ENCODE peak calls at places on chromosomes 11 and 22, in seven cellular contexts. F is aorta, Z is IMR-90, J is adrenal gland, V is mucosa of descending colon, D is Peyer's patch, W is A673. X is an unnamed sample. For H3K36me3, the result is how much of the 10 kb centered on the place peaks cover.

GRCh38 chr22:47022475-47022874 is 260.0 kb downstream of the TBC1D22A start:
- DNase-seq in F (no peak), Z (no peak), J (no peak), V (no peak), D (no peak), W (no peak), X (no peak)

GRCh38 chr22:22080270-22080669 is 97.7 kb upstream of the TOP3B start:
- DNase-seq in F (no peak), Z (no peak), J (no peak), V (no peak), D (no peak), W (no peak), X (peak)

GRCh38 chr11:808427-809286 is 1.1 kb upstream of the RPLP2 start:
- DNase-seq in F (no peak), Z (no peak), J (no peak), V (no peak), D (no peak), W (no peak), X (peak)

GRCh38 chr11:14537134-14537599 is 17.0 kb upstream of the PSMA1 start:
- DNase-seq in F (no peak), Z (peak), J (peak), V (no peak), D (no peak), W (peak), X (no peak)

GRCh38 chr11:2789331-2789730 is 89.5 kb upstream of the KCNQ1OT1 start:
- DNase-seq in F (peak), Z (no peak), J (peak), V (peak), D (no peak), W (no peak), X (peak)

GRCh38 chr22:42294034-42294985 is 23.9 kb upstream of the TCF20 start:
- DNase-seq in F (peak), Z (peak), J (peak), V (peak), D (peak), W (peak), X (no peak)

GRCh38 chr22:42763965-42764480 is 43.4 kb upstream of the A4GALT start:
- DNase-seq in F (peak), Z (no peak), J (no peak), V (no peak), D (no peak), W (no peak), X (no peak)

GRCh38 chr11:60915250-60915914 is 1.4 kb downstream of the TMEM109 start:
- DNase-seq in F (peak), Z (peak), J (peak), V (peak), D (peak), W (peak), X (peak)

GRCh38 chr11:103091024-103091423 is 936 bp downstream of the DCUN1D5 start:
- DNase-seq in F (no peak), Z (peak), J (no peak), V (no peak), D (no peak), W (peak), X (no peak)

GRCh38 chr11:62143727-62144126 is 19.9 kb downstream of the INCENP start:
- DNase-seq in F (peak), Z (no peak), J (peak), V (no peak), D (no peak), W (no peak), X (peak)

GRCh38 chr11:62141111-62142042 is 17.6 kb downstream of the INCENP start:
- DNase-seq in F (peak), Z (no peak), J (peak), V (no peak), D (no peak), W (no peak), X (peak)

GRCh38 chr11:62140302-62141110 is 16.7 kb downstream of the INCENP start:
- DNase-seq in F (peak), Z (no peak), J (peak), V (no peak), D (no peak), W (no peak), X (peak)

GRCh38 chr11:62142921-62143320 is 19.1 kb downstream of the INCENP start:
- DNase-seq in F (peak), Z (no peak), J (peak), V (no peak), D (no peak), W (no peak), X (no peak)

GRCh38 chr11:62142043-62142375 is 18.2 kb downstream of the INCENP start:
- DNase-seq in F (peak), Z (no peak), J (peak), V (no peak), D (no peak), W (no peak), X (peak)
- H3K36me3 ChIP-seq in F (under half), Z (under half), J (under half), V (under half), D (half or more), W (half or more), X (under half)

DNA sequence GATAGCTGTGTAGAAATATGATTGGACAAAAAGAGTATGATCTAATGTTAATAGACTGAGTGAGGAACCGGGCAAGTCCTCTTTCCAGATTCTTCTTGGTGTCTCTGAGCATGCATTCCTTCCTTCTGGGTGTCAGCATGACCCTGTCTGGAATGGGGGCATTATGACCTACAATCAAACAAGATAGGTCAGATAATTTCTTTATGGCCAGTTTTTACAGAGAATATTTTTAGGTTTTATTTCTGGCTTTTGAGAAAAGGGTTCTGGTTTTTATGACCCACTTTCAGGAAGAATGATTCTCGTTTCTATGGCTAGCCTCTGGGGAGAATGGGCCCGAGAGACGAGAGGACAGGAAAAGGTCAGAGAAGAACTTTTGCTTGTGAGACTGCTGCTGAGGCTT is 383.7 kb downstream of the AASDHPPT start:
- DNase-seq in F (no peak), Z (no peak), J (no peak), V (no peak), D (no peak), W (no peak), X (no peak)
- H3K4me3 ChIP-seq in F (no peak), Z (no peak), J (no peak), V (no peak), D (no peak), W (no peak), X (no peak)

DNA sequence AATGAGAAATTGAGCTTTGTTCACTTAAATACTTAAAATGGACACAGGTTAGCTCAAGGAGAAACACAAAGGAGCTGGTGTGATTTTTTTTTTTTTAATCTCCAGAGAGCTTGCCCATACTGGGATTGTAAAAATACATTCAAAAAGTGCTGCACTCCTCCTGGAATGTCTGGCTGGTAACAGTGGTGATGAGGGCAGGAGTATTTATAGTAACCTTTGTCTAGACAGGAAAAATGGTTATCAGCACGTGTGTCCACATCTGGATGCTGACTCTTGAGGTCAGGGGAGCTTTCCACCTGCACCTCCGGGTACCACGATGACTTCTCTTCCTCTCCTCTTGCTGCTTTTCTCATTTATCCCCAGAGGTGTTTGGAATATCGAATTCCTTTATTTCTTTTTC is 30.1 kb downstream of the EXT2 start:
- DNase-seq in F (no peak), Z (no peak), J (no peak), V (no peak), D (no peak), W (no peak), X (no peak)
- H3K36me3 ChIP-seq in F (under half), Z (under half), J (half or more), V (under half), D (half or more), W (half or more), X (under half)

GRCh38 chr11:12009617-12010321 is 1.3 kb upstream of the DKK3 start:
- DNase-seq in F (no peak), Z (no peak), J (no peak), V (no peak), D (no peak), W (no peak), X (no peak)

GRCh38 chr11:12007769-12008737 is at the start of gene DKK3:
- DNase-seq in F (peak), Z (peak), J (no peak), V (no peak), D (no peak), W (no peak), X (no peak)

GRCh38 chr11:12006552-12007229 is 1.7 kb downstream of the DKK3 start:
- DNase-seq in F (no peak), Z (no peak), J (no peak), V (no peak), D (no peak), W (no peak), X (no peak)

GRCh38 chr11:12007230-12007593 is 1.2 kb downstream of the DKK3 start:
- DNase-seq in F (no peak), Z (no peak), J (no peak), V (no peak), D (no peak), W (no peak), X (no peak)

DNA sequence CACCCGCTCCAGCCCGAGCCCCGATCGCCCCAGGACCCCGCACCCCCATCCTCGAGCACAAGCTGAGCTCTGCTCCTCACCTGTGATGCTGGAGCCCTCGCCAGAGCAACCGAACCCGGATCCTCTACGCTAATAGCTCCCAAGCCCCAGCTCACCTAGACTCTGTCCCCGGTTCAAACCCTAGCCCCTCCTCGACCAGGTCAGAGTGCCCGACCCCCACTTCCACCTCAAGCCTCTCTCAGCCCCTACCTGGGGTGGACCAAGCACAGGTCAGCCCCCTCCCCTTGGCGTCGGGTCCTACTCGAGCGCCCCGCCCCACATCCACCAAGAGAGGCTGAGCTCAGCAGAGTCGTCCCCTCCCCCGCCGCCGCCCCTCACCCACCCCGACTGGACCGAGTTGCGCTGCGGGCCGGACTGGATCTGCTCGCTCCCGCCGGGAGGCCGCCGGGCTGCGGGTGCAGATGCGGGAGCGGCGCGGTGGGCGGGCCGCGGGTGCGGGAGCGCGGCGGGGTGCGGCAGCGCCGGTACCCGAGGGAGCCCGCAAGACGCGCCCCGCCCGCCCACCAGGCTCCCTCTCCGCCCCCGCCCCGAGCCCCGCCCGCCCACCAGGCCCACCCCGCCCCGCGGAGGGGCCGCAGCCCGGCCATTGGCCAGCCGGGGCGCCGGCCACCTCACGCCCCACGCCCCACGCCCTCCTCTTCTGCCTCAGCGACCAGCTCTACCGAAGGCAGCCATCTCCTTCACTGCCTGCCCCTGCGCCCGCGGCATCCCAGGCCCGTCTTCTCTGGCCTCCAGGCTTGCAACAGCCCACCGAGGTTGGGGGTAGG is 577 bp upstream of the DKK3 start:
- DNase-seq in F (peak), Z (peak), J (peak), V (peak), D (no peak), W (no peak), X (no peak)
- H3K4me3 ChIP-seq in F (peak), Z (peak), J (peak), V (no peak), D (peak), W (peak), X (peak)

GRCh38 chr22:39520874-39521857 is 804 bp downstream of the ATF4 start:
- DNase-seq in F (peak), Z (peak), J (peak), V (peak), D (peak), W (peak), X (peak)
- H3K36me3 ChIP-seq in F (under half), Z (under half), J (under half), V (under half), D (under half), W (half or more), X (half or more)

GRCh38 chr11:66317766-66318575 is 1.1 kb upstream of the CD248 start:
- DNase-seq in F (no peak), Z (peak), J (peak), V (peak), D (no peak), W (peak), X (peak)
- H3K4me3 ChIP-seq in F (no peak), Z (no peak), J (no peak), V (no peak), D (no peak), W (peak), X (no peak)

GRCh38 chr11:68575025-68575665 is 109.2 kb upstream of the GAL start:
- DNase-seq in F (no peak), Z (no peak), J (no peak), V (no peak), D (no peak), W (no peak), X (no peak)
- H3K36me3 ChIP-seq in F (under half), Z (under half), J (half or more), V (under half), D (half or more), W (half or more), X (half or more)

X was measured in right atrium auricular region.